ENCODE peak calls at places on chromosome 9, in eight cellular contexts. B, E, H, V, T, R, D and O are unnamed samples.

GRCh38 chr9:84317563-84317962 is 23.0 kb downstream of the SLC28A3 start:
- DNase-seq in B (no peak), R (peak), H (no peak), E (no peak), T (no peak), D (no peak), V (no peak), O (no peak)

GRCh38 chr9:4489919-4490704 is at the start of gene SLC1A1:
- DNase-seq in T (peak), V (peak), R (peak), H (peak), D (peak), B (peak), E (peak), O (no peak)

GRCh38 chr9:120331913-120332312 is 248.1 kb downstream of the CDK5RAP2 start:
- DNase-seq in D (no peak), E (no peak), T (no peak), R (no peak), B (no peak), H (no peak), V (no peak), O (no peak)

GRCh38 chr9:86652696-86653095 is 294.6 kb downstream of the GAS1 start:
- DNase-seq in R (no peak), E (no peak), V (no peak), B (no peak), D (no peak), H (no peak), T (no peak), O (no peak)

GRCh38 chr9:34185778-34186551 is 7.1 kb downstream of the UBAP1 start:
- DNase-seq in R (no peak), T (no peak), B (peak), E (peak), V (peak), H (no peak), D (peak), O (peak)

GRCh38 chr9:89592963-89593775 is 11.6 kb upstream of the GADD45G start:
- DNase-seq in D (peak), T (no peak), E (no peak), H (peak), V (peak), R (peak), B (peak), O (peak)

GRCh38 chr9:78601957-78602565 is 305.1 kb downstream of the PSAT1 start:
- DNase-seq in T (no peak), D (peak), E (no peak), B (no peak), H (peak), R (peak), V (peak), O (peak)

GRCh38 chr9:32992596-32993238 is 8.7 kb downstream of the APTX start:
- DNase-seq in R (no peak), D (peak), T (no peak), H (no peak), V (peak), B (no peak), E (no peak), O (no peak)

GRCh38 chr9:91770229-91770628 is 179.8 kb downstream of the ROR2 start:
- DNase-seq in T (no peak), H (no peak), D (no peak), E (no peak), R (no peak), B (no peak), V (no peak), O (peak)

GRCh38 chr9:110133059-110133458 is 74.9 kb downstream of the C9orf152 start:
- DNase-seq in D (no peak), V (no peak), T (no peak), B (no peak), R (no peak), H (no peak), E (no peak), O (no peak)

GRCh38 chr9:94921072-94921471 is 194.6 kb downstream of the AOPEP start:
- DNase-seq in R (no peak), D (no peak), H (no peak), B (no peak), E (peak), T (no peak), V (peak), O (peak)

GRCh38 chr9:89845862-89846261 is 241.1 kb downstream of the GADD45G start:
- DNase-seq in B (no peak), E (no peak), R (no peak), T (no peak), H (no peak), V (no peak), D (peak), O (no peak)

DNA sequence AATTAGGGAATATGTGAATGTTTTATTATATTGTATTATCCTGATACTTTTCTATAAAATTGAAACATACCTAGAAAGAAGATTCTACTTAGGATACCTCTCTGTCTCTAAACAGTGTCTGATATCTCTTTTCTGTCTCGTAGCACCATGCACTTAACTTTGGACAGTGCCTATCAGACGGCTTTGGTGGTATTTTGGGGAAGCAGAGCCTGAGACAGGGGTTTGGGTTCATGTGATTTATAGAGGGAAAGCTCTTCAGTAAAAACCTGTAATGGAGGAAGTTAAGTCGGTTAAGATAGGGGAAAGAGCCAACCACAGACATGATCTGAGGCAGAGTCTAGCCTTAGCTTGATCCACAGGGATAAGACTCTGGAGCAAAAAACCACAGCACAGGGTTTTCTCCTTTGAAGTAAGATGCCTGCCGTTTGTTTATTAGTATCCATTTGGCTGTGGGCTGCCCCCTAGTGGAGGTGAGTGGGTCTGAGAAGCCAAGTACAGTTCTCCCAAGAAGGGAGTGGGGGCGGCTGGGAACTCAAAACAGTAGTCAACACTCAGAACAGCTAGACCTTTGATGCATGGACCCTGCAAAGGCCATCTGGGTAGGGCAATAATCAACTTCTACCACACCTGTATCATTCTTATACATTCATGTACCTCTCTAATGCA is 141.2 kb upstream of the ASTN2 start:
- DNase-seq in D (peak), E (peak), R (peak), H (peak), T (peak), B (peak), V (no peak), O (no peak)
- TF ChIP-seq CTCF in D (peak), E (no peak), R (peak), H (peak), T (no peak), B (peak), V (no peak), O (peak)

GRCh38 chr9:15423328-15423985 is 781 bp downstream of the SNAPC3 start:
- DNase-seq in E (no peak), T (no peak), H (no peak), B (no peak), V (peak), R (peak), D (peak), O (peak)
- TF ChIP-seq CTCF in E (peak), T (no peak), H (no peak), B (no peak), V (peak), R (no peak), D (no peak), O (no peak)

GRCh38 chr9:96222132-96222531 is 79.8 kb downstream of the HSD17B3 start:
- DNase-seq in V (no peak), H (no peak), B (no peak), T (no peak), R (peak), E (no peak), D (peak), O (peak)
- TF ChIP-seq CTCF in V (peak), H (peak), B (no peak), T (no peak), R (peak), E (peak), D (peak), O (peak)

GRCh38 chr9:129938291-129938979 is 103.2 kb downstream of the USP20 start:
- DNase-seq in E (no peak), R (no peak), T (no peak), B (no peak), V (peak), H (no peak), D (no peak), O (no peak)

GRCh38 chr9:129933709-129934586 is 98.7 kb downstream of the USP20 start:
- DNase-seq in R (no peak), D (no peak), E (no peak), T (no peak), V (peak), H (no peak), B (no peak), O (no peak)

GRCh38 chr9:129939426-129939825 is 103.6 kb downstream of the FNBP1 start:
- DNase-seq in E (no peak), D (no peak), B (no peak), T (no peak), H (no peak), V (no peak), R (no peak), O (no peak)

GRCh38 chr9:129933215-129933614 is 98.0 kb downstream of the USP20 start:
- DNase-seq in T (no peak), B (no peak), R (no peak), H (no peak), V (no peak), D (no peak), E (no peak), O (no peak)

DNA sequence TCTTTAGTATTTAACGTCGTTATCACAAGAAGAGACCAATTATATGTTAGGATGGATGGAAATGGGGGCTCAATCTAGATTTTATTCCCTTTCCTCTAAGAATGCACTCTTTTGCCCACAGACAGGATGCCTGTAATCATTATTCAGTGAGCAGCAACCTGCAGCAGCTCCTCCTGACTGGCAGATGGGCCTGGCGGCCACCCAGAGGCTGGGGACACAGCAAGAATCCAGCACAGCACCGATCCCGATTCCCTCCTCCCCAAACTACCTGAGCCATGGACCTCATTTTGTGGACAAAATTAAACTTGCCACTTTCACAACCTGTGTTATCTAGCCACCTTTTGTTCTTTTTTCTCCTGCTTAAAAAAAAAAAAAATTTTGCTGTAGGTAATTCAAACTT is 101.0 kb downstream of the USP20 start:
- DNase-seq in V (no peak), D (no peak), H (no peak), T (no peak), R (no peak), B (no peak), E (no peak), O (no peak)
- TF ChIP-seq CTCF in V (no peak), D (no peak), H (no peak), T (no peak), R (no peak), B (no peak), E (no peak), O (no peak)